ENCODE peak calls at places on chromosomes 1 and 21, in nine cellular contexts. One of them, this sample, is unnamed. For H3K4me1 and H3K9me3, the result is how much of the 10 kb centered on the place peaks cover.

GRCh38 chr1:227268943-227269342 is 49.3 kb downstream of the CDC42BPA start:
- DNase-seq in aorta: no peak
- DNase-seq in ovary: no peak
- DNase-seq in naive thymus-derived CD4-positive, alpha-beta T cell: no peak
- DNase-seq in GM23248: peak
- DNase-seq in CD8-positive, alpha-beta memory T cell: no peak
- DNase-seq in heart right ventricle: no peak
- DNase-seq in transverse colon: no peak
- DNase-seq in sigmoid colon: no peak
- DNase-seq in this sample: no peak

GRCh38 chr1:114002492-114003290 is 23.4 kb downstream of the OLFML3 start:
- DNase-seq in CD8-positive, alpha-beta memory T cell: no peak
- DNase-seq in sigmoid colon: no peak
- DNase-seq in naive thymus-derived CD4-positive, alpha-beta T cell: no peak
- DNase-seq in heart right ventricle: no peak
- DNase-seq in ovary: no peak
- DNase-seq in aorta: no peak
- DNase-seq in transverse colon: no peak
- DNase-seq in GM23248: peak
- DNase-seq in this sample: no peak

GRCh38 chr1:62438163-62438562 is 1.3 kb downstream of the USP1 start:
- DNase-seq in transverse colon: no peak
- DNase-seq in sigmoid colon: no peak
- DNase-seq in CD8-positive, alpha-beta memory T cell: no peak
- DNase-seq in GM23248: peak
- DNase-seq in heart right ventricle: no peak
- DNase-seq in naive thymus-derived CD4-positive, alpha-beta T cell: no peak
- DNase-seq in aorta: no peak
- DNase-seq in ovary: no peak
- DNase-seq in this sample: no peak

GRCh38 chr1:151113877-151114276 is 32.6 kb downstream of the SEMA6C start:
- DNase-seq in naive thymus-derived CD4-positive, alpha-beta T cell: no peak
- DNase-seq in CD8-positive, alpha-beta memory T cell: no peak
- DNase-seq in GM23248: no peak
- DNase-seq in sigmoid colon: no peak
- DNase-seq in aorta: peak
- DNase-seq in ovary: no peak
- DNase-seq in transverse colon: no peak
- DNase-seq in heart right ventricle: no peak
- DNase-seq in this sample: no peak

GRCh38 chr1:43225168-43225567 is 44.6 kb upstream of the TMEM125 start:
- DNase-seq in CD8-positive, alpha-beta memory T cell: no peak
- DNase-seq in naive thymus-derived CD4-positive, alpha-beta T cell: no peak
- DNase-seq in sigmoid colon: no peak
- DNase-seq in GM23248: peak
- DNase-seq in transverse colon: no peak
- DNase-seq in ovary: no peak
- DNase-seq in heart right ventricle: no peak
- DNase-seq in aorta: no peak
- DNase-seq in this sample: no peak

GRCh38 chr1:27571439-27572018 is 32.4 kb downstream of the AHDC1 start:
- DNase-seq in heart right ventricle: peak
- DNase-seq in GM23248: no peak
- DNase-seq in transverse colon: no peak
- DNase-seq in naive thymus-derived CD4-positive, alpha-beta T cell: no peak
- DNase-seq in CD8-positive, alpha-beta memory T cell: no peak
- DNase-seq in ovary: peak
- DNase-seq in sigmoid colon: peak
- DNase-seq in aorta: no peak
- DNase-seq in this sample: no peak

GRCh38 chr1:24075946-24076345 is 36.0 kb downstream of the MYOM3 start:
- DNase-seq in ovary: no peak
- DNase-seq in heart right ventricle: no peak
- DNase-seq in naive thymus-derived CD4-positive, alpha-beta T cell: no peak
- DNase-seq in sigmoid colon: no peak
- DNase-seq in aorta: no peak
- DNase-seq in CD8-positive, alpha-beta memory T cell: no peak
- DNase-seq in transverse colon: no peak
- DNase-seq in GM23248: no peak
- DNase-seq in this sample: no peak

GRCh38 chr1:229781453-229781852 is 155.4 kb downstream of the URB2 start:
- DNase-seq in naive thymus-derived CD4-positive, alpha-beta T cell: no peak
- DNase-seq in GM23248: no peak
- DNase-seq in CD8-positive, alpha-beta memory T cell: no peak
- DNase-seq in heart right ventricle: peak
- DNase-seq in sigmoid colon: no peak
- DNase-seq in transverse colon: peak
- DNase-seq in aorta: no peak
- DNase-seq in ovary: no peak
- DNase-seq in this sample: no peak

GRCh38 chr1:119081267-119081666 is 59.2 kb downstream of the WARS2 start:
- DNase-seq in GM23248: peak
- DNase-seq in aorta: no peak
- DNase-seq in transverse colon: no peak
- DNase-seq in CD8-positive, alpha-beta memory T cell: no peak
- DNase-seq in naive thymus-derived CD4-positive, alpha-beta T cell: no peak
- DNase-seq in ovary: no peak
- DNase-seq in heart right ventricle: no peak
- DNase-seq in sigmoid colon: no peak
- DNase-seq in this sample: no peak

GRCh38 chr1:235056937-235057336 is 71.7 kb downstream of the TOMM20 start:
- DNase-seq in CD8-positive, alpha-beta memory T cell: no peak
- DNase-seq in transverse colon: peak
- DNase-seq in GM23248: peak
- DNase-seq in sigmoid colon: no peak
- DNase-seq in heart right ventricle: no peak
- DNase-seq in ovary: no peak
- DNase-seq in naive thymus-derived CD4-positive, alpha-beta T cell: no peak
- DNase-seq in aorta: no peak
- DNase-seq in this sample: no peak

GRCh38 chr1:10905841-10906655 is 106.4 kb upstream of the TARDBP start:
- DNase-seq in transverse colon: no peak
- DNase-seq in ovary: no peak
- DNase-seq in aorta: peak
- DNase-seq in sigmoid colon: no peak
- DNase-seq in heart right ventricle: no peak
- DNase-seq in naive thymus-derived CD4-positive, alpha-beta T cell: no peak
- DNase-seq in CD8-positive, alpha-beta memory T cell: no peak
- DNase-seq in GM23248: no peak
- DNase-seq in this sample: no peak

GRCh38 chr1:234505774-234506114 is 26.8 kb upstream of the TARBP1 start:
- DNase-seq in transverse colon: no peak
- DNase-seq in heart right ventricle: no peak
- DNase-seq in GM23248: peak
- DNase-seq in CD8-positive, alpha-beta memory T cell: no peak
- DNase-seq in naive thymus-derived CD4-positive, alpha-beta T cell: no peak
- DNase-seq in ovary: no peak
- DNase-seq in aorta: no peak
- DNase-seq in sigmoid colon: no peak
- DNase-seq in this sample: no peak

GRCh38 chr1:45954401-45954847 is 151.0 kb downstream of the MAST2 start:
- DNase-seq in heart right ventricle: no peak
- DNase-seq in sigmoid colon: no peak
- DNase-seq in naive thymus-derived CD4-positive, alpha-beta T cell: no peak
- DNase-seq in ovary: no peak
- DNase-seq in transverse colon: no peak
- DNase-seq in aorta: no peak
- DNase-seq in GM23248: peak
- DNase-seq in CD8-positive, alpha-beta memory T cell: no peak
- DNase-seq in this sample: no peak

GRCh38 chr1:188463919-188464318 is 1635.2 kb downstream of the PLA2G4A start:
- DNase-seq in transverse colon: no peak
- DNase-seq in GM23248: no peak
- DNase-seq in naive thymus-derived CD4-positive, alpha-beta T cell: no peak
- DNase-seq in heart right ventricle: no peak
- DNase-seq in aorta: no peak
- DNase-seq in CD8-positive, alpha-beta memory T cell: no peak
- DNase-seq in ovary: no peak
- DNase-seq in sigmoid colon: no peak
- DNase-seq in this sample: no peak

GRCh38 chr1:184604152-184604900 is 150.3 kb downstream of the EDEM3 start:
- DNase-seq in GM23248: peak
- DNase-seq in aorta: no peak
- DNase-seq in transverse colon: no peak
- DNase-seq in CD8-positive, alpha-beta memory T cell: no peak
- DNase-seq in ovary: no peak
- DNase-seq in sigmoid colon: no peak
- DNase-seq in naive thymus-derived CD4-positive, alpha-beta T cell: no peak
- DNase-seq in heart right ventricle: no peak
- DNase-seq in this sample: no peak

GRCh38 chr21:45940091-45940490 is 41.5 kb upstream of the COL6A1 start:
- DNase-seq in heart right ventricle: no peak
- DNase-seq in aorta: no peak
- DNase-seq in CD8-positive, alpha-beta memory T cell: no peak
- DNase-seq in sigmoid colon: no peak
- DNase-seq in ovary: no peak
- DNase-seq in GM23248: no peak
- DNase-seq in naive thymus-derived CD4-positive, alpha-beta T cell: no peak
- DNase-seq in transverse colon: no peak
- DNase-seq in this sample: no peak

GRCh38 chr1:59678809-59679228 is 135.9 kb upstream of the HOOK1 start:
- DNase-seq in transverse colon: no peak
- DNase-seq in sigmoid colon: no peak
- DNase-seq in aorta: no peak
- DNase-seq in naive thymus-derived CD4-positive, alpha-beta T cell: no peak
- DNase-seq in GM23248: peak
- DNase-seq in CD8-positive, alpha-beta memory T cell: no peak
- DNase-seq in heart right ventricle: no peak
- DNase-seq in ovary: no peak
- DNase-seq in this sample: no peak
- H3K4me3 ChIP-seq in transverse colon: no peak
- H3K4me3 ChIP-seq in sigmoid colon: no peak
- H3K4me3 ChIP-seq in aorta: no peak
- H3K4me3 ChIP-seq in naive thymus-derived CD4-positive, alpha-beta T cell: no peak
- H3K4me3 ChIP-seq in GM23248: peak
- H3K4me3 ChIP-seq in CD8-positive, alpha-beta memory T cell: no peak
- H3K4me3 ChIP-seq in heart right ventricle: no peak
- H3K4me3 ChIP-seq in ovary: no peak
- H3K4me3 ChIP-seq in this sample: no peak

GRCh38 chr1:239647045-239647444 is 260.7 kb downstream of the CHRM3 start:
- DNase-seq in transverse colon: no peak
- DNase-seq in naive thymus-derived CD4-positive, alpha-beta T cell: no peak
- DNase-seq in CD8-positive, alpha-beta memory T cell: no peak
- DNase-seq in GM23248: no peak
- DNase-seq in sigmoid colon: no peak
- DNase-seq in aorta: no peak
- DNase-seq in heart right ventricle: no peak
- DNase-seq in ovary: no peak
- DNase-seq in this sample: no peak
- H3K4me1 ChIP-seq in transverse colon: under half
- H3K4me1 ChIP-seq in naive thymus-derived CD4-positive, alpha-beta T cell: under half
- H3K4me1 ChIP-seq in CD8-positive, alpha-beta memory T cell: under half
- H3K4me1 ChIP-seq in GM23248: under half
- H3K4me1 ChIP-seq in sigmoid colon: under half
- H3K4me1 ChIP-seq in aorta: under half
- H3K4me1 ChIP-seq in heart right ventricle: under half
- H3K4me1 ChIP-seq in ovary: under half
- H3K4me1 ChIP-seq in this sample: under half

GRCh38 chr1:37124501-37124900 is 90.2 kb upstream of the GRIK3 start:
- DNase-seq in aorta: no peak
- DNase-seq in transverse colon: no peak
- DNase-seq in ovary: no peak
- DNase-seq in naive thymus-derived CD4-positive, alpha-beta T cell: no peak
- DNase-seq in sigmoid colon: no peak
- DNase-seq in GM23248: no peak
- DNase-seq in heart right ventricle: no peak
- DNase-seq in CD8-positive, alpha-beta memory T cell: no peak
- DNase-seq in this sample: no peak
- H3K9me3 ChIP-seq in aorta: under half
- H3K9me3 ChIP-seq in transverse colon: under half
- H3K9me3 ChIP-seq in ovary: under half
- H3K9me3 ChIP-seq in naive thymus-derived CD4-positive, alpha-beta T cell: under half
- H3K9me3 ChIP-seq in sigmoid colon: under half
- H3K9me3 ChIP-seq in GM23248: under half
- H3K9me3 ChIP-seq in heart right ventricle: under half
- H3K9me3 ChIP-seq in CD8-positive, alpha-beta memory T cell: under half
- H3K9me3 ChIP-seq in this sample: under half

GRCh38 chr1:32246888-32247273 is at the start of gene FAM167B:
- DNase-seq in sigmoid colon: peak
- DNase-seq in naive thymus-derived CD4-positive, alpha-beta T cell: no peak
- DNase-seq in transverse colon: peak
- DNase-seq in ovary: no peak
- DNase-seq in CD8-positive, alpha-beta memory T cell: no peak
- DNase-seq in heart right ventricle: peak
- DNase-seq in aorta: peak
- DNase-seq in GM23248: peak
- DNase-seq in this sample: no peak

GRCh38 chr1:32247983-32248889 is 1.2 kb downstream of the FAM167B start:
- DNase-seq in aorta: peak
- DNase-seq in naive thymus-derived CD4-positive, alpha-beta T cell: peak
- DNase-seq in sigmoid colon: peak
- DNase-seq in transverse colon: peak
- DNase-seq in heart right ventricle: peak
- DNase-seq in ovary: peak
- DNase-seq in CD8-positive, alpha-beta memory T cell: peak
- DNase-seq in GM23248: peak
- DNase-seq in this sample: peak

GRCh38 chr1:32249831-32250525 is 1.1 kb upstream of the LCK start:
- DNase-seq in sigmoid colon: peak
- DNase-seq in ovary: no peak
- DNase-seq in CD8-positive, alpha-beta memory T cell: peak
- DNase-seq in aorta: no peak
- DNase-seq in heart right ventricle: peak
- DNase-seq in GM23248: no peak
- DNase-seq in transverse colon: peak
- DNase-seq in naive thymus-derived CD4-positive, alpha-beta T cell: peak
- DNase-seq in this sample: no peak

GRCh38 chr1:32247452-32247851 is 430 bp downstream of the FAM167B start:
- DNase-seq in sigmoid colon: peak
- DNase-seq in ovary: no peak
- DNase-seq in heart right ventricle: peak
- DNase-seq in aorta: no peak
- DNase-seq in transverse colon: no peak
- DNase-seq in naive thymus-derived CD4-positive, alpha-beta T cell: no peak
- DNase-seq in GM23248: no peak
- DNase-seq in CD8-positive, alpha-beta memory T cell: no peak
- DNase-seq in this sample: no peak

DNA sequence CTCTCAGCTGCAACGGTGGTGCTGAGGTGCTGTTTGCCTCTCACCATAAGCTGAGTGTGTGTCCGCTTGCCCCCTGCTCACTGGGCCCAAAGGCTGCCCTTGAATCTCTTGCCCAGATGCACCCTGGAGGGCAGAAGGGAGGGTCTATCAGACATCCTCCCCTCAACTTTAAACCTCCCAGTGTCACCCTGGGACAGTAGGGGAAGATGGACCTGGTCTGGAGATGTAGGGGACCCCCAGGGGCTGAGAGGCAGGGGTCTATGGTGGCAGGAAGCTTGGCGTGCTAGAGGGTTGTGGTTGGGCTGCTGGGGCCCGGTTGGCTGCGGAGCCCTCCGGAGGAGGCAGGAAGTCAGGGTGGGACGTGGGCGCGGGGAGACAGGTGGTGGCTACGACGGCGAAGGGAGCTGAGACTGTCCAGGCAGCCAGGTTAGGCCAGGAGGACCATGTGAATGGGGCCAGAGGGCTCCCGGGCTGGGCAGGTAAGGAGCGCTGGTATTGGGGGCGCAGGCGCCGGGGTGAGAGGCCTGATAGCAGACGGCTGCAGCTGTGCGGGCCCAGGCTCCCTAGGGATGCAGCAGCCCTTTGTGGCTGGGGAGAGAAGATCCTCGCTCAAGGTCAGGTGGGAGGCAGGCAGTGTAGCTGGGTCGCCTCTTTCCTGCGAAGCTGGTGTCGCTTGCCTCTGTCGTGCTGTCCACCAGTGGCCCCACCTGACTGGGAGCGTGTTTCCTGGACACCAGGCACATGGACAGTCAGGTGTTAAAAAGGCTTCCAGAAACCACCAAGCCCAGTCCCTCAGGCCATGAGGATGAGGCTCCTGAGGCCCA is at the start of gene LCK:
- DNase-seq in CD8-positive, alpha-beta memory T cell: peak
- DNase-seq in ovary: no peak
- DNase-seq in aorta: no peak
- DNase-seq in sigmoid colon: no peak
- DNase-seq in transverse colon: peak
- DNase-seq in naive thymus-derived CD4-positive, alpha-beta T cell: no peak
- DNase-seq in GM23248: no peak
- DNase-seq in heart right ventricle: peak
- DNase-seq in this sample: no peak
- H3K4me3 ChIP-seq in CD8-positive, alpha-beta memory T cell: peak
- H3K4me3 ChIP-seq in ovary: no peak
- H3K4me3 ChIP-seq in aorta: no peak
- H3K4me3 ChIP-seq in sigmoid colon: no peak
- H3K4me3 ChIP-seq in transverse colon: no peak
- H3K4me3 ChIP-seq in naive thymus-derived CD4-positive, alpha-beta T cell: peak
- H3K4me3 ChIP-seq in GM23248: no peak
- H3K4me3 ChIP-seq in heart right ventricle: no peak
- H3K4me3 ChIP-seq in this sample: no peak

This sample was measured in HAP-1.